ENCODE peak calls at places on chromosomes 5 and 9, in nine cellular contexts. One of them, this sample, is unnamed.

GRCh38 chr5:171953860-171954701 is 52.4 kb downstream of the FBXW11 start:
- DNase-seq in breast epithelium: no peak
- DNase-seq in Calu3: peak
- DNase-seq in fibroblast of mammary gland: peak
- DNase-seq in GM23338: no peak
- DNase-seq in OCI-LY7: no peak
- DNase-seq in nephron progenitor cell: no peak
- DNase-seq in CD4-positive, alpha-beta T cell: no peak
- DNase-seq in mesothelial cell of epicardium: no peak
- DNase-seq in this sample: no peak

GRCh38 chr9:80797427-80797825 is 891.9 kb downstream of the TLE1 start:
- DNase-seq in nephron progenitor cell: peak
- DNase-seq in Calu3: no peak
- DNase-seq in GM23338: no peak
- DNase-seq in breast epithelium: no peak
- DNase-seq in fibroblast of mammary gland: no peak
- DNase-seq in CD4-positive, alpha-beta T cell: no peak
- DNase-seq in OCI-LY7: no peak
- DNase-seq in mesothelial cell of epicardium: no peak
- DNase-seq in this sample: no peak

GRCh38 chr9:16039988-16040761 is 487.3 kb downstream of the CCDC171 start:
- DNase-seq in Calu3: peak
- DNase-seq in OCI-LY7: no peak
- DNase-seq in fibroblast of mammary gland: no peak
- DNase-seq in breast epithelium: no peak
- DNase-seq in mesothelial cell of epicardium: peak
- DNase-seq in GM23338: peak
- DNase-seq in nephron progenitor cell: peak
- DNase-seq in CD4-positive, alpha-beta T cell: no peak
- DNase-seq in this sample: no peak

GRCh38 chr9:133463864-133464615 is 4.3 kb downstream of the CACFD1 start:
- DNase-seq in Calu3: no peak
- DNase-seq in breast epithelium: no peak
- DNase-seq in nephron progenitor cell: no peak
- DNase-seq in fibroblast of mammary gland: no peak
- DNase-seq in CD4-positive, alpha-beta T cell: no peak
- DNase-seq in OCI-LY7: no peak
- DNase-seq in GM23338: no peak
- DNase-seq in mesothelial cell of epicardium: peak
- DNase-seq in this sample: no peak

GRCh38 chr9:346114-346513 is 131.4 kb downstream of the DOCK8 start:
- DNase-seq in GM23338: no peak
- DNase-seq in fibroblast of mammary gland: no peak
- DNase-seq in OCI-LY7: no peak
- DNase-seq in nephron progenitor cell: peak
- DNase-seq in CD4-positive, alpha-beta T cell: no peak
- DNase-seq in mesothelial cell of epicardium: no peak
- DNase-seq in Calu3: no peak
- DNase-seq in breast epithelium: no peak
- DNase-seq in this sample: no peak

GRCh38 chr5:151470440-151470839 is 23.0 kb downstream of the SLC36A1 start:
- DNase-seq in nephron progenitor cell: no peak
- DNase-seq in mesothelial cell of epicardium: no peak
- DNase-seq in breast epithelium: no peak
- DNase-seq in GM23338: no peak
- DNase-seq in OCI-LY7: no peak
- DNase-seq in Calu3: no peak
- DNase-seq in CD4-positive, alpha-beta T cell: no peak
- DNase-seq in fibroblast of mammary gland: peak
- DNase-seq in this sample: no peak

GRCh38 chr9:33924978-33925797 is 108.2 kb downstream of the UBE2R2 start:
- DNase-seq in mesothelial cell of epicardium: no peak
- DNase-seq in OCI-LY7: peak
- DNase-seq in fibroblast of mammary gland: peak
- DNase-seq in nephron progenitor cell: peak
- DNase-seq in Calu3: peak
- DNase-seq in GM23338: peak
- DNase-seq in breast epithelium: no peak
- DNase-seq in CD4-positive, alpha-beta T cell: no peak
- DNase-seq in this sample: no peak

GRCh38 chr5:98065261-98065909 is 708.1 kb upstream of the RGMB start:
- DNase-seq in fibroblast of mammary gland: peak
- DNase-seq in OCI-LY7: no peak
- DNase-seq in breast epithelium: no peak
- DNase-seq in GM23338: no peak
- DNase-seq in CD4-positive, alpha-beta T cell: no peak
- DNase-seq in nephron progenitor cell: no peak
- DNase-seq in mesothelial cell of epicardium: no peak
- DNase-seq in Calu3: no peak
- DNase-seq in this sample: no peak

GRCh38 chr5:78627175-78627574 is 21.4 kb downstream of the LHFPL2 start:
- DNase-seq in GM23338: no peak
- DNase-seq in OCI-LY7: no peak
- DNase-seq in mesothelial cell of epicardium: no peak
- DNase-seq in nephron progenitor cell: no peak
- DNase-seq in fibroblast of mammary gland: peak
- DNase-seq in CD4-positive, alpha-beta T cell: no peak
- DNase-seq in breast epithelium: no peak
- DNase-seq in Calu3: no peak
- DNase-seq in this sample: no peak

GRCh38 chr5:172774561-172775271 is 3.7 kb upstream of the DUSP1 start:
- DNase-seq in GM23338: no peak
- DNase-seq in mesothelial cell of epicardium: no peak
- DNase-seq in nephron progenitor cell: no peak
- DNase-seq in OCI-LY7: no peak
- DNase-seq in CD4-positive, alpha-beta T cell: no peak
- DNase-seq in fibroblast of mammary gland: no peak
- DNase-seq in breast epithelium: no peak
- DNase-seq in Calu3: no peak
- DNase-seq in this sample: no peak

GRCh38 chr9:16396389-16396788 is 474.1 kb downstream of the BNC2 start:
- DNase-seq in Calu3: no peak
- DNase-seq in GM23338: no peak
- DNase-seq in breast epithelium: no peak
- DNase-seq in CD4-positive, alpha-beta T cell: no peak
- DNase-seq in mesothelial cell of epicardium: no peak
- DNase-seq in OCI-LY7: no peak
- DNase-seq in nephron progenitor cell: no peak
- DNase-seq in fibroblast of mammary gland: peak
- DNase-seq in this sample: no peak

GRCh38 chr5:37071901-37072581 is 177.1 kb downstream of the CPLANE1 start:
- DNase-seq in OCI-LY7: no peak
- DNase-seq in GM23338: no peak
- DNase-seq in Calu3: no peak
- DNase-seq in mesothelial cell of epicardium: no peak
- DNase-seq in nephron progenitor cell: no peak
- DNase-seq in breast epithelium: no peak
- DNase-seq in fibroblast of mammary gland: peak
- DNase-seq in CD4-positive, alpha-beta T cell: no peak
- DNase-seq in this sample: no peak

GRCh38 chr9:83299556-83299955 is 236.6 kb upstream of the RASEF start:
- DNase-seq in mesothelial cell of epicardium: no peak
- DNase-seq in fibroblast of mammary gland: peak
- DNase-seq in nephron progenitor cell: peak
- DNase-seq in CD4-positive, alpha-beta T cell: no peak
- DNase-seq in GM23338: no peak
- DNase-seq in Calu3: peak
- DNase-seq in OCI-LY7: no peak
- DNase-seq in breast epithelium: no peak
- DNase-seq in this sample: no peak

GRCh38 chr9:96553070-96553469 is 66.6 kb downstream of the CDC14B start:
- DNase-seq in GM23338: no peak
- DNase-seq in CD4-positive, alpha-beta T cell: no peak
- DNase-seq in mesothelial cell of epicardium: no peak
- DNase-seq in nephron progenitor cell: no peak
- DNase-seq in Calu3: no peak
- DNase-seq in breast epithelium: no peak
- DNase-seq in OCI-LY7: no peak
- DNase-seq in fibroblast of mammary gland: peak
- DNase-seq in this sample: no peak

GRCh38 chr5:150142800-150143724 is 12.6 kb downstream of the PDGFRB start:
- DNase-seq in Calu3: peak
- DNase-seq in GM23338: no peak
- DNase-seq in nephron progenitor cell: no peak
- DNase-seq in CD4-positive, alpha-beta T cell: no peak
- DNase-seq in mesothelial cell of epicardium: no peak
- DNase-seq in fibroblast of mammary gland: peak
- DNase-seq in breast epithelium: peak
- DNase-seq in OCI-LY7: no peak
- DNase-seq in this sample: no peak

DNA sequence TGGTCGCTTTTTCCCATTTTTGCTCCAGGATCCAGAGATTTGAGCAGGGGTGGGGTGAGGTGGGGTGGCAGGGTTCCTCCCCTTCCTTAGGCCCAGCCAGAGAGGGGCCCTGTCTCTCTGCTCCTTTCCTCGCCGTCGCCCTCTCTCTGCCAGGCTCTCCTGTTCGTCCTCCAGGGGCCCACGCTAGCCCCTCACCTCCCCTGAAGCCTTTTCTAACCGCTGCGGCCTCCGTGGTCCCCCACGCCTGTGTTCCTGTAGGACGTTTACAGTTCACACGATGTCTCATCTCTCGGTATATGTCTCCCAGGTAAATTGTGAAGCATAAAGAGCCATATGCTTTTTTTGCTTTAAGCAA is 49.9 kb upstream of the ZNF366 start:
- DNase-seq in OCI-LY7: no peak
- DNase-seq in mesothelial cell of epicardium: no peak
- DNase-seq in nephron progenitor cell: no peak
- DNase-seq in GM23338: no peak
- DNase-seq in CD4-positive, alpha-beta T cell: no peak
- DNase-seq in fibroblast of mammary gland: no peak
- DNase-seq in Calu3: no peak
- DNase-seq in breast epithelium: no peak
- DNase-seq in this sample: no peak
- TF ChIP-seq CTCF in OCI-LY7: no peak
- TF ChIP-seq CTCF in mesothelial cell of epicardium: no peak
- TF ChIP-seq CTCF in nephron progenitor cell: no peak
- TF ChIP-seq CTCF in GM23338: no peak
- TF ChIP-seq CTCF in CD4-positive, alpha-beta T cell: no peak
- TF ChIP-seq CTCF in fibroblast of mammary gland: no peak
- TF ChIP-seq CTCF in Calu3: no peak
- TF ChIP-seq CTCF in breast epithelium: no peak
- TF ChIP-seq CTCF in this sample: no peak

DNA sequence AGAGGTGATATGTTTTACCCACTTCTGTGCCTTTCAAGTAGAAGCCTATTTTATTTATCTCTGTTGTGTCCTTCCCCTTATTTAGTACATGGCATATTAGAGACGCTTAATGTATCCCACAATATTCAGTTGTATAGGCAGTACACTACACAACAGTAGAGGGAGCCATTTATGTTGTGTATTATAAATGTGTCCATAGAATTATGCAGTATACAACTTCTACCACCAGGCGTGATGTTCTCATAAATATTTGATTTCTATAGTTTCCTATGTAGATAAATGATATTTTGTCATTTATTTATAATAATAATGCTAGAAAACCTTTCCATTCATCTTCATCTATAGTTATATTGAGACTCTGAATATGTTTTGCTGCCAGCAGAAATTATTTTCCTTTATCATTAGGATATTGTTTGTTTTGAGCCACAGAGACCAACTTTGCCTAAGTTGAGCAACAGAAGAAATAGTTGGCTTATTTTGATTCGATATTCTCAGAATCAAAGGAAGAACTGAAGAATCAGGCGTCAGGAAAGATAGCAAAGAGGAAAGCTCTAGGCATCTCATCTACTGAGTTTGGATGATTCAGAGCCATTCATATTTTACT is 81.7 kb downstream of the ADAMTS19 start:
- DNase-seq in breast epithelium: no peak
- DNase-seq in OCI-LY7: peak
- DNase-seq in CD4-positive, alpha-beta T cell: no peak
- DNase-seq in fibroblast of mammary gland: peak
- DNase-seq in GM23338: peak
- DNase-seq in Calu3: peak
- DNase-seq in mesothelial cell of epicardium: no peak
- DNase-seq in nephron progenitor cell: no peak
- DNase-seq in this sample: no peak
- TF ChIP-seq CTCF in breast epithelium: no peak
- TF ChIP-seq CTCF in OCI-LY7: peak
- TF ChIP-seq CTCF in CD4-positive, alpha-beta T cell: no peak
- TF ChIP-seq CTCF in fibroblast of mammary gland: peak
- TF ChIP-seq CTCF in GM23338: peak
- TF ChIP-seq CTCF in Calu3: peak
- TF ChIP-seq CTCF in mesothelial cell of epicardium: peak
- TF ChIP-seq CTCF in nephron progenitor cell: peak
- TF ChIP-seq CTCF in this sample: no peak

DNA sequence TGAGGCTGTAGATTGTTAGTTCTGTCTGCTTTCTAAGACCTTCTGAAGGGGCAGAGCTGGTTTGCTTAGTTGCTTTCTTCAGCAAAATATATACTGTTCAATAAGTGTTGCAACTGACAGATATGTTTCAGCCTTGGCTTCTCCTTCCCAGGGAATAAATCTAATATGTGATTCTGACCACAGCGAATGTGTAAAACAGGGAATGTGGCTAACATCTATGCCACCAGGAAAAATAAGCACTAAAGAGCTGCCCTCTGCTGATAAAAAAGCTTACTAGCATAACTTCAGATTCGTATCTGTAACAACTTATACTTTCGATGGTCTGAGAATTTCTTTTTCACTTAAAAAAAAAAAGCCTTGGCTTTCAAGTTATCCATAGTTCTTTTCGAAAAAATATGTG is 13.0 kb upstream of the OSMR start:
- DNase-seq in mesothelial cell of epicardium: no peak
- DNase-seq in CD4-positive, alpha-beta T cell: no peak
- DNase-seq in Calu3: no peak
- DNase-seq in OCI-LY7: no peak
- DNase-seq in breast epithelium: no peak
- DNase-seq in nephron progenitor cell: no peak
- DNase-seq in GM23338: no peak
- DNase-seq in fibroblast of mammary gland: no peak
- DNase-seq in this sample: no peak
- TF ChIP-seq CTCF in mesothelial cell of epicardium: no peak
- TF ChIP-seq CTCF in CD4-positive, alpha-beta T cell: no peak
- TF ChIP-seq CTCF in Calu3: no peak
- TF ChIP-seq CTCF in OCI-LY7: no peak
- TF ChIP-seq CTCF in breast epithelium: no peak
- TF ChIP-seq CTCF in nephron progenitor cell: no peak
- TF ChIP-seq CTCF in GM23338: no peak
- TF ChIP-seq CTCF in fibroblast of mammary gland: no peak
- TF ChIP-seq CTCF in this sample: no peak

DNA sequence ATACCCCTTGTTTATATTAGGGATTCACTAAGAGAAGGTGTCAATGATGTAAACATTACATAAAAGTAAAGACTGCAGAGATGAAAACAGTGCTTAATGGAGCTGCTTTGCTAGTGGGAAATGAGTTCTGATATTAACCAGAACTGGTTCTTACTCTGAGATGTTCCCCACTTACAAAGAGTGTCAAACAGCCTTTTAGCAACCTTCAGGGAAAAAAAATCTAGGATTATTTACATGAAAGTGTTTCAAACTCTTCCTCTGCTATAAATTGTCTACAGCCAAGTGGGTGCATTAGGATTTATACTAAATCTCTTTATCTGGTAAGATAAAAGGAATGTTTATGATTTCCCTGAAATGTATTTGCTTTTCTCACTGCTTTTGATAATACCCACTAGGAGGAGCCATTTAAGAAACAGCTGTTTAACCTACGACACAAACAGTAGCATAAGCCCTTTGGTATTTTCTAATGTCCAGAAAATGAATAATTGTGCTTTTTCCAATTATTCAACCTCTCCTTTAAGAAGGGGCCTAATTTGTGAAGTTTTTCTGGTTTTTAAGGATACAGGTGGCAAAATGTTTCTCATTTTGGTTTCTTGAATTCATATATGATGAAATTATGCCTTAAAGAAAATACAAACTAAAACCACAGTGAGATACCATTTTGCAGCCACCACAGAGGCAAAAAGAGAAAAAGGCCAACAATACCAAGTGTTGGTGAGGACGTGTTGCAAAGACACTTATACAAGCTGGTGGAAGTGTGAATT is 186.3 kb downstream of the TLE4 start:
- DNase-seq in breast epithelium: no peak
- DNase-seq in nephron progenitor cell: no peak
- DNase-seq in GM23338: peak
- DNase-seq in fibroblast of mammary gland: peak
- DNase-seq in OCI-LY7: peak
- DNase-seq in Calu3: no peak
- DNase-seq in CD4-positive, alpha-beta T cell: no peak
- DNase-seq in mesothelial cell of epicardium: no peak
- DNase-seq in this sample: no peak
- TF ChIP-seq CTCF in breast epithelium: no peak
- TF ChIP-seq CTCF in nephron progenitor cell: no peak
- TF ChIP-seq CTCF in GM23338: peak
- TF ChIP-seq CTCF in fibroblast of mammary gland: peak
- TF ChIP-seq CTCF in OCI-LY7: peak
- TF ChIP-seq CTCF in Calu3: no peak
- TF ChIP-seq CTCF in CD4-positive, alpha-beta T cell: peak
- TF ChIP-seq CTCF in mesothelial cell of epicardium: peak
- TF ChIP-seq CTCF in this sample: no peak